ENCODE peak calls at places on chromosome 17, in nine cellular contexts. B is SK-MEL-5; A is NCI-H1092; S is pancreas; G is tibial nerve; E is activated CD4-positive, alpha-beta T cell treated with anti-CD3 and anti-CD28 coated beads, Interleukin-2, amount 50 U/mL, for 1 hour; L is HS-5; Z is lower leg skin; W is AG08395. P is an unnamed sample.

GRCh38 chr17:64617125-64617780 is 44.9 kb downstream of the SMURF2 start:
- DNase-seq in B (no peak), G (no peak), S (no peak), L (no peak), Z (no peak), A (no peak), W (no peak), E (no peak), P (no peak)

GRCh38 chr17:18959845-18960240 is 7.9 kb downstream of the SLC5A10 start:
- DNase-seq in W (no peak), Z (no peak), E (no peak), B (no peak), G (no peak), A (no peak), L (no peak), S (no peak), P (no peak)

GRCh38 chr17:81436294-81436849 is 41.1 kb downstream of the BAHCC1 start:
- DNase-seq in L (no peak), A (no peak), S (no peak), W (peak), B (no peak), G (no peak), E (no peak), Z (no peak), P (no peak)

GRCh38 chr17:52170963-52171572 is 12.6 kb upstream of the CA10 start:
- DNase-seq in B (peak), W (no peak), L (no peak), S (no peak), A (peak), Z (no peak), G (no peak), E (no peak), P (peak)

GRCh38 chr17:67420994-67421393 is 43.9 kb downstream of the PITPNC1 start:
- DNase-seq in S (no peak), A (no peak), L (no peak), W (no peak), B (no peak), G (no peak), Z (no peak), E (no peak), P (no peak)

GRCh38 chr17:11176549-11176948 is 64.5 kb upstream of the SHISA6 start:
- DNase-seq in L (no peak), S (no peak), B (no peak), G (no peak), A (no peak), W (no peak), E (no peak), Z (no peak), P (no peak)

GRCh38 chr17:45364531-45365390 is 47.9 kb upstream of the MAP3K14 start:
- DNase-seq in B (peak), E (no peak), L (no peak), Z (peak), A (peak), W (peak), G (no peak), S (no peak), P (no peak)

GRCh38 chr17:40035162-40035559 is 19.0 kb downstream of the MED24 start:
- DNase-seq in L (no peak), S (no peak), E (no peak), W (peak), B (peak), Z (no peak), G (no peak), A (no peak), P (no peak)

GRCh38 chr17:39393732-39394131 is 7.7 kb downstream of the FBXL20 start:
- DNase-seq in G (no peak), B (peak), S (no peak), W (no peak), A (no peak), L (no peak), Z (no peak), E (no peak), P (no peak)

GRCh38 chr17:68355093-68355492 is 63.8 kb downstream of the ARSG start:
- DNase-seq in L (peak), W (peak), Z (no peak), S (no peak), B (no peak), G (no peak), A (no peak), E (no peak), P (peak)

GRCh38 chr17:9937164-9937835 is 32.2 kb upstream of the RCVRN start:
- DNase-seq in Z (peak), B (no peak), L (no peak), E (no peak), W (peak), S (no peak), G (no peak), A (no peak), P (peak)

GRCh38 chr17:32943206-32943605 is 15.3 kb downstream of the TMEM98 start:
- DNase-seq in Z (no peak), L (peak), B (no peak), A (no peak), E (no peak), W (peak), S (no peak), G (no peak), P (no peak)

GRCh38 chr17:76246080-76247066 is 6.1 kb upstream of the RNF157 start:
- DNase-seq in A (no peak), W (no peak), B (peak), E (peak), Z (peak), L (no peak), G (no peak), S (no peak), P (no peak)

P was measured in RPMI7951.